ENCODE peak calls at places on chromosomes 11 and 22, in four cellular contexts. O is fibroblast of lung, C is cardiac muscle cell, F is IMR-90. K is an unnamed sample.

GRCh38 chr22:37482244-37482643 is 3.9 kb downstream of the MFNG start:
- DNase-seq in O (no peak), C (no peak), F (peak; percentile 8), K (no peak)

GRCh38 chr22:37824674-37825641 is 1.8 kb downstream of the GALR3 start:
- DNase-seq in O (no peak), C (peak; percentile 40), F (no peak), K (no peak)

GRCh38 chr11:92765965-92766371 is 203.5 kb upstream of the MTNR1B start:
- DNase-seq in O (peak; percentile 14), C (peak; percentile 79), F (peak; percentile 2), K (peak; percentile 53)

GRCh38 chr22:42171417-42171816 is 40.8 kb upstream of the CYP2D6 start:
- DNase-seq in O (no peak), C (no peak), F (no peak), K (no peak)

GRCh38 chr11:114821626-114822025 is 143.3 kb downstream of the NXPE2 start:
- DNase-seq in O (no peak), C (no peak), F (peak; percentile 17), K (peak; percentile 49)

GRCh38 chr11:82980292-82980691 is 78.8 kb downstream of the DDIAS start:
- DNase-seq in O (peak; percentile 43), C (peak; percentile 67), F (peak; percentile 84), K (no peak)

GRCh38 chr22:36385491-36386350 is 2.0 kb downstream of the MYH9 start:
- DNase-seq in O (no peak), C (no peak), F (no peak), K (peak; percentile 38)

GRCh38 chr11:82398300-82398815 is 335.3 kb downstream of the FAM181B start:
- DNase-seq in O (no peak), C (no peak), F (no peak), K (no peak)

GRCh38 chr11:6390718-6391547 is 659 bp downstream of the SMPD1 start:
- DNase-seq in O (no peak), C (no peak), F (no peak), K (no peak)

GRCh38 chr11:128714121-128714520 is 20.2 kb downstream of the FLI1 start:
- DNase-seq in O (no peak), C (no peak), F (no peak), K (no peak)

GRCh38 chr11:70432580-70432979 is 34.3 kb downstream of the CTTN start:
- DNase-seq in O (no peak), C (no peak), F (no peak), K (no peak)

GRCh38 chr22:23478175-23478574 is 101.9 kb downstream of the IGLL1 start:
- DNase-seq in O (no peak), C (peak; percentile 16), F (no peak), K (no peak)

GRCh38 chr11:72626637-72626936 is 47.6 kb downstream of the PDE2A start:
- DNase-seq in O (no peak), C (no peak), F (no peak), K (no peak)

GRCh38 chr11:27012254-27012921 is 18.5 kb downstream of the FIBIN start:
- DNase-seq in O (peak; percentile 90), C (peak; percentile 76), F (peak; percentile 88), K (peak; percentile 44)

GRCh38 chr22:45834795-45835194 is 142.2 kb downstream of the WNT7B start:
- DNase-seq in O (no peak), C (no peak), F (no peak), K (no peak)

GRCh38 chr11:129418039-129418438 is 42.4 kb downstream of the BARX2 start:
- DNase-seq in O (no peak), C (no peak), F (no peak), K (no peak)

GRCh38 chr11:114616516-114616915 is 20.9 kb upstream of the NXPE4 start:
- DNase-seq in O (no peak), C (no peak), F (no peak), K (no peak)

GRCh38 chr11:126431401-126432064 is 76.0 kb downstream of the ST3GAL4 start:
- DNase-seq in O (peak; percentile 76), C (peak; percentile 79), F (peak; percentile 72), K (no peak)

GRCh38 chr11:68855205-68855978 is 13.7 kb upstream of the CPT1A start:
- DNase-seq in O (no peak), C (peak; percentile 80), F (peak; percentile 55), K (peak; percentile 33)

GRCh38 chr11:9193316-9193715 is 71.8 kb downstream of the DENND5A start:
- DNase-seq in O (no peak), C (no peak), F (no peak), K (no peak)

GRCh38 chr11:130197386-130198035 is 37.9 kb downstream of the ST14 start:
- DNase-seq in O (no peak), C (no peak), F (no peak), K (no peak)

GRCh38 chr11:126113963-126114362 is 51.3 kb upstream of the CDON start:
- DNase-seq in O (no peak), C (no peak), F (no peak), K (peak; percentile 37)

GRCh38 chr11:10317281-10317755 is 12.4 kb downstream of the ADM start:
- DNase-seq in O (peak; percentile 26), C (no peak), F (peak; percentile 14), K (no peak)

GRCh38 chr11:4044971-4045646 is 49.5 kb upstream of the RRM1 start:
- DNase-seq in O (no peak), C (peak; percentile 40), F (no peak), K (peak; percentile 22)

GRCh38 chr11:93542753-93543246 is 391 bp downstream of the SMCO4 start:
- DNase-seq in O (no peak), C (peak; percentile 15), F (no peak), K (no peak)

GRCh38 chr22:38103641-38104040 is 6.8 kb downstream of the BAIAP2L2 start:
- DNase-seq in O (no peak), C (no peak), F (no peak), K (no peak)

GRCh38 chr11:121722431-121723256 is 269.9 kb upstream of the SORL1-AS1 start:
- DNase-seq in O (peak; percentile 99), C (peak; percentile 100), F (peak; percentile 89), K (peak; percentile 92)

DNA sequence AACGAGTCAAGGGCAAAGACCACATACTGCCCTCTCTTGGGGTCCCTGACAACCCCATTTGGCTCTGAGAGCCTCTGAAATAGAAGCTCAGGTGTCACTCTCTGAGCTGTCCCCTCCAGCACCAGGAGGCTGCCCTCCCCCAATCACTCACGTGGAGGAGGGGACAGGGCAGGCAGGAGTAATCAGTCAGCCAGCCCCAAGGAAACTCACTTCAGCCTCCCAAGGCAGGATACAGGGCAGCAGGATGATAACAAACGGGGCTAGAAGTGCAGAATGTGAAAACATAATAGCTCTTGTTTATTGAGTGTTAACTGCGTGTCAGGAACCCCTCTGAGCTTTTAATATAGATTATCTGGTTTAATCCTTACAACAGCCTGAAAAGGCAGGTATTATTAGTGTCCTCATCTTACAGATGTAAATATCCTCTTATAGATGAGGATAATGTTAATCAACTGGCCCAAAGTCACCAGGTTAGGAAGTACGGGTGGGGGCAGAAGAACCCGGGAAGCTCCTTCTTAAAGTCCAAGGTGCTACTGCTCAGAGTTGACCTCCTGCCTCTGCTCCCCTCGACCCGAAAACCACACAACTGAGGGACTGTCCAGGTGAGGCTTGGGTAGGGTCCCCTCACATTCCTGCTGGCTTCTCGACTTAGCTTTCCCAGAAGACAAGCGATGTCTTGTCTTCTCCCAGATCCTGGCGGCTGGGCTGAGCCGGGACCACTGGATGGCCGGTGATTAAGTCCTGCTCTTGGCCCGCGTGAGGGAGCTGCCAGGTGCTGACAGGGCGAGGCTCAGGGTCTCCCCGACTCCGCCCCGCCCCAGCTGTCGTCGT is 2.7 kb downstream of the CHRM4 start:
- DNase-seq in O (no peak), C (peak; percentile 6), F (no peak), K (no peak)
- H3K4me3 ChIP-seq in O (no peak overlapping the region), C (peak overlapping the region; percentile 37), F (no peak overlapping the region), K (no peak overlapping the region)

GRCh38 chr11:67160872-67161783 is 42.1 kb downstream of the KDM2A start:
- DNase-seq in O (peak; percentile 51), C (no peak), F (peak; percentile 74), K (no peak)
- TF ChIP-seq CTCF in O (no peak), C (no peak), F (no peak), K (peak; percentile 6)

DNA sequence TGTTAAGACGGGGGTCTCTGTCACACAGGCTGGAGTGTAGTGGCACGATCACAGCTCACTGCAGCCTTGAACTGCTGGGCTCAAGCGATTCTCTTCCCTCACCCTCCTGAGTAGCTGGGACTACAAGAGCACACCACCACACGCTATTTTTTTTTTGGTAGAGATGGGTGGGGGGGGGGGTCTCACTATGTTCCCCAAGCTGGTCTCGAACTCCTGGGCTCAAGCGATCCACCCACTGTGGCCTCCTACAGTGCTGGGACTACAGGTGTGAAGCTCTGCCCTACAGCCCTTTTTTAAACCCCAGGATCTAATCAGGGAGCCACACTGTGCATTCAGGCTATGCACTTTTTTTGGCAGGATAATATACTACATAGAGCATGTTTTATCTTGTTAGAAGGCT is 1.4 kb upstream of the DHCR7 start:
- DNase-seq in O (no peak), C (no peak), F (no peak), K (no peak)
- H3K4me1 ChIP-seq in O (peaks cover 6% of the 10 kb centered on the region), C (peaks cover 16% of the 10 kb centered on the region), F (peaks cover 9% of the 10 kb centered on the region), K (peaks cover 11% of the 10 kb centered on the region)

GRCh38 chr22:31289335-31289734 is 3.0 kb downstream of the PIK3IP1 start:
- DNase-seq in O (no peak), C (no peak), F (no peak), K (no peak)
- H3K4me3 ChIP-seq in O (no peak overlapping the region), C (no peak overlapping the region), F (no peak overlapping the region), K (no peak overlapping the region)

GRCh38 chr22:33053323-33053722 is 4.9 kb downstream of the SYN3 start:
- DNase-seq in O (no peak), C (no peak), F (no peak), K (no peak)
- TF ChIP-seq CTCF in O (no peak), C (no peak), F (no peak), K (no peak)

GRCh38 chr11:123057604-123058305 is 4.2 kb downstream of the HSPA8 start:
- DNase-seq in O (no peak), C (no peak), F (no peak), K (no peak)
- H3K4me1 ChIP-seq in O (peaks cover 13% of the 10 kb centered on the region), C (peaks cover 30% of the 10 kb centered on the region), F (no peaks in the 10 kb centered on the region), K (peaks cover 18% of the 10 kb centered on the region)

GRCh38 chr11:2725367-2726300 is 25.8 kb upstream of the KCNQ1OT1 start:
- DNase-seq in O (peak; percentile 89), C (peak; percentile 95), F (peak; percentile 26), K (no peak)
- H3K4me3 ChIP-seq in O (no peak overlapping the region), C (no peak overlapping the region), F (no peak overlapping the region), K (no peak overlapping the region)

GRCh38 chr11:62433553-62434301 is 14.9 kb downstream of the SCGB1A1 start:
- DNase-seq in O (no peak), C (no peak), F (no peak), K (no peak)

GRCh38 chr11:62437616-62438015 is 18.8 kb downstream of the SCGB1A1 start:
- DNase-seq in O (no peak), C (no peak), F (no peak), K (no peak)

GRCh38 chr11:62433141-62433543 is 14.3 kb downstream of the SCGB1A1 start:
- DNase-seq in O (no peak), C (no peak), F (no peak), K (no peak)

GRCh38 chr11:62438641-62439040 is 19.8 kb downstream of the SCGB1A1 start:
- DNase-seq in O (no peak), C (no peak), F (no peak), K (no peak)

GRCh38 chr11:62435741-62436485 is 17.1 kb downstream of the SCGB1A1 start:
- DNase-seq in O (no peak), C (no peak), F (no peak), K (no peak)
- TF ChIP-seq CTCF in O (no peak), C (no peak), F (no peak), K (no peak)